ENCODE peak calls at places on chromosomes 7 and 10, in ten cellular contexts. One of them, this sample, is unnamed.

GRCh38 chr10:80133221-80133620 is 691 bp downstream of the PLAC9 start:
- DNase-seq in tibial nerve: no peak
- DNase-seq in psoas muscle: peak; percentile 80
- DNase-seq in heart right ventricle: peak; percentile 50
- DNase-seq in MM.1S: no peak
- DNase-seq in pancreas: no peak
- DNase-seq in CD4-positive, alpha-beta memory T cell: no peak
- DNase-seq in cardiac muscle cell: peak; percentile 50
- DNase-seq in CD8-positive, alpha-beta memory T cell: no peak
- DNase-seq in ovary: no peak
- DNase-seq in this sample: no peak

GRCh38 chr7:129969881-129970446 is 17.2 kb upstream of the UBE2H start:
- DNase-seq in tibial nerve: no peak
- DNase-seq in psoas muscle: no peak
- DNase-seq in heart right ventricle: no peak
- DNase-seq in MM.1S: no peak
- DNase-seq in pancreas: no peak
- DNase-seq in CD4-positive, alpha-beta memory T cell: no peak
- DNase-seq in cardiac muscle cell: peak; percentile 81
- DNase-seq in CD8-positive, alpha-beta memory T cell: no peak
- DNase-seq in ovary: no peak
- DNase-seq in this sample: no peak

GRCh38 chr7:100887186-100887954 is 2.1 kb downstream of the UFSP1 start:
- DNase-seq in tibial nerve: no peak
- DNase-seq in psoas muscle: no peak
- DNase-seq in heart right ventricle: no peak
- DNase-seq in MM.1S: no peak
- DNase-seq in pancreas: no peak
- DNase-seq in CD4-positive, alpha-beta memory T cell: peak; percentile 73
- DNase-seq in cardiac muscle cell: no peak
- DNase-seq in CD8-positive, alpha-beta memory T cell: peak; percentile 59
- DNase-seq in ovary: no peak
- DNase-seq in this sample: no peak

GRCh38 chr10:71625445-71626175 is 94.0 kb downstream of the C10orf105 start:
- DNase-seq in tibial nerve: no peak
- DNase-seq in psoas muscle: no peak
- DNase-seq in heart right ventricle: no peak
- DNase-seq in MM.1S: no peak
- DNase-seq in pancreas: no peak
- DNase-seq in CD4-positive, alpha-beta memory T cell: no peak
- DNase-seq in cardiac muscle cell: no peak
- DNase-seq in CD8-positive, alpha-beta memory T cell: no peak
- DNase-seq in ovary: no peak
- DNase-seq in this sample: no peak

GRCh38 chr10:70672165-70672992 is at the start of gene ADAMTS14:
- DNase-seq in tibial nerve: no peak
- DNase-seq in psoas muscle: peak; percentile 61
- DNase-seq in heart right ventricle: no peak
- DNase-seq in MM.1S: peak; percentile 50
- DNase-seq in pancreas: no peak
- DNase-seq in CD4-positive, alpha-beta memory T cell: no peak
- DNase-seq in cardiac muscle cell: peak; percentile 34
- DNase-seq in CD8-positive, alpha-beta memory T cell: peak; percentile 4
- DNase-seq in ovary: peak; percentile 35
- DNase-seq in this sample: no peak

GRCh38 chr7:72546586-72546985 is 134.4 kb upstream of the CALN1 start:
- DNase-seq in tibial nerve: no peak
- DNase-seq in psoas muscle: no peak
- DNase-seq in heart right ventricle: no peak
- DNase-seq in MM.1S: no peak
- DNase-seq in pancreas: no peak
- DNase-seq in CD4-positive, alpha-beta memory T cell: no peak
- DNase-seq in cardiac muscle cell: no peak
- DNase-seq in CD8-positive, alpha-beta memory T cell: no peak
- DNase-seq in ovary: no peak
- DNase-seq in this sample: no peak

GRCh38 chr10:78065616-78066410 is 32.1 kb downstream of the RPS24 start:
- DNase-seq in tibial nerve: no peak
- DNase-seq in psoas muscle: no peak
- DNase-seq in heart right ventricle: no peak
- DNase-seq in MM.1S: no peak
- DNase-seq in pancreas: no peak
- DNase-seq in CD4-positive, alpha-beta memory T cell: no peak
- DNase-seq in cardiac muscle cell: no peak
- DNase-seq in CD8-positive, alpha-beta memory T cell: no peak
- DNase-seq in ovary: no peak
- DNase-seq in this sample: no peak

GRCh38 chr10:27541728-27542285 is 37.7 kb downstream of the RAB18 start:
- DNase-seq in tibial nerve: no peak
- DNase-seq in psoas muscle: no peak
- DNase-seq in heart right ventricle: no peak
- DNase-seq in MM.1S: no peak
- DNase-seq in pancreas: no peak
- DNase-seq in CD4-positive, alpha-beta memory T cell: peak; percentile 49
- DNase-seq in cardiac muscle cell: no peak
- DNase-seq in CD8-positive, alpha-beta memory T cell: peak; percentile 57
- DNase-seq in ovary: no peak
- DNase-seq in this sample: no peak

GRCh38 chr10:68231106-68231901 is 609 bp downstream of the ATOH7 start:
- DNase-seq in tibial nerve: peak; percentile 11
- DNase-seq in psoas muscle: peak; percentile 75
- DNase-seq in heart right ventricle: peak; percentile 43
- DNase-seq in MM.1S: peak; percentile 80
- DNase-seq in pancreas: peak; percentile 52
- DNase-seq in CD4-positive, alpha-beta memory T cell: peak; percentile 12
- DNase-seq in cardiac muscle cell: peak; percentile 79
- DNase-seq in CD8-positive, alpha-beta memory T cell: peak; percentile 2
- DNase-seq in ovary: peak; percentile 79
- DNase-seq in this sample: peak; percentile 69

GRCh38 chr10:49139866-49140195 is 6.0 kb upstream of the FAM170B start:
- DNase-seq in tibial nerve: no peak
- DNase-seq in psoas muscle: no peak
- DNase-seq in heart right ventricle: peak; percentile 0
- DNase-seq in MM.1S: no peak
- DNase-seq in pancreas: no peak
- DNase-seq in CD4-positive, alpha-beta memory T cell: no peak
- DNase-seq in cardiac muscle cell: peak; percentile 53
- DNase-seq in CD8-positive, alpha-beta memory T cell: no peak
- DNase-seq in ovary: peak; percentile 36
- DNase-seq in this sample: no peak

GRCh38 chr10:18261063-18261462 is 120.8 kb downstream of the CACNB2 start:
- DNase-seq in tibial nerve: no peak
- DNase-seq in psoas muscle: no peak
- DNase-seq in heart right ventricle: peak; percentile 23
- DNase-seq in MM.1S: no peak
- DNase-seq in pancreas: no peak
- DNase-seq in CD4-positive, alpha-beta memory T cell: no peak
- DNase-seq in cardiac muscle cell: no peak
- DNase-seq in CD8-positive, alpha-beta memory T cell: no peak
- DNase-seq in ovary: no peak
- DNase-seq in this sample: no peak

GRCh38 chr10:85444868-85445267 is 921.7 kb downstream of the GRID1 start:
- DNase-seq in tibial nerve: no peak
- DNase-seq in psoas muscle: no peak
- DNase-seq in heart right ventricle: no peak
- DNase-seq in MM.1S: no peak
- DNase-seq in pancreas: no peak
- DNase-seq in CD4-positive, alpha-beta memory T cell: no peak
- DNase-seq in cardiac muscle cell: no peak
- DNase-seq in CD8-positive, alpha-beta memory T cell: no peak
- DNase-seq in ovary: no peak
- DNase-seq in this sample: no peak

DNA sequence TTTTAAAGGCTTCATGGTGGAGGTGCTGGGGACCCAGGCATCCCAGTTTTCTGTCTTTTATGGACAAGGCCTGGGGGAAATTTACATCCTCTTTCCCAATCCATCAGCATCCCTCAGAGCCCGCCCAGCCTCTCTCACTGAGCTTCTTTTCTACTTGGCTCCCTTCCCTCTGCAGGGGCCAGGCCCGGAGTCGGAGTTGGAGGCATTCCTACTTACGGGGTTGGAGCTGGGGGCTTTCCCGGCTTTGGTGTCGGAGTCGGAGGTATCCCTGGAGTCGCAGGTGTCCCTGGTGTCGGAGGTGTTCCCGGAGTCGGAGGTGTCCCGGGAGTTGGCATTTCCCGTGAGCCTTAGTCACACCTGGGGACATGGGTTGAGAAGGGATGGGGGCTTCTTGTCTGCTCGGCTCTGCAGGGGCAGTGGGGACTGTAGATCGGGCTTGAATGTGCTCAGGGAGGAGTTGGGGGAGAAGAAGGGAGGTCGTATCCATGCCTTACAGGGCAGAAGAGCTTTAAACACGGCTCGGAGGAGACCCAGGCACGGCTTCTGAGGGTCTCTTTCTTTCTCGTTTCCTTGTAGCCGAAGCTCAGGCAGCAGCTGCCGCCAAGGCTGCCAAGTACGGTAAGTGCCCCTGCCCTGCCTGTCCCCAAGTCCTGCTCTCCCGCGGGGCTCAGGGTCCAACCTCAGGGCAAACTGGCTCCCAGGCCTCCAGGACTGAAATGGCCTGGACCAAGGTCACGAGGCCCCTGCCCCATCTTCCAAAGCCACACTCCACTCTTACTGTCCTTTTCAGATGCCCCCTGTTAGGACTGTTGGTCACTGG is 27.3 kb upstream of the LIMK1 start:
- DNase-seq in tibial nerve: no peak
- DNase-seq in psoas muscle: peak; percentile 45
- DNase-seq in heart right ventricle: no peak
- DNase-seq in MM.1S: no peak
- DNase-seq in pancreas: no peak
- DNase-seq in CD4-positive, alpha-beta memory T cell: no peak
- DNase-seq in cardiac muscle cell: no peak
- DNase-seq in CD8-positive, alpha-beta memory T cell: no peak
- DNase-seq in ovary: no peak
- DNase-seq in this sample: no peak
- H3K4me1 ChIP-seq in tibial nerve: no peaks in the 10 kb centered on the region
- H3K4me1 ChIP-seq in psoas muscle: peaks cover 13% of the 10 kb centered on the region
- H3K4me1 ChIP-seq in heart right ventricle: no peaks in the 10 kb centered on the region
- H3K4me1 ChIP-seq in MM.1S: no peaks in the 10 kb centered on the region
- H3K4me1 ChIP-seq in pancreas: peaks cover 22% of the 10 kb centered on the region
- H3K4me1 ChIP-seq in CD4-positive, alpha-beta memory T cell: no peaks in the 10 kb centered on the region
- H3K4me1 ChIP-seq in cardiac muscle cell: no peaks in the 10 kb centered on the region
- H3K4me1 ChIP-seq in CD8-positive, alpha-beta memory T cell: no peaks in the 10 kb centered on the region
- H3K4me1 ChIP-seq in ovary: no peaks in the 10 kb centered on the region
- H3K4me1 ChIP-seq in this sample: peaks cover 35% of the 10 kb centered on the region

GRCh38 chr10:99984635-99985034 is 25.1 kb downstream of the DNMBP start:
- DNase-seq in tibial nerve: no peak
- DNase-seq in psoas muscle: no peak
- DNase-seq in heart right ventricle: no peak
- DNase-seq in MM.1S: no peak
- DNase-seq in pancreas: no peak
- DNase-seq in CD4-positive, alpha-beta memory T cell: no peak
- DNase-seq in cardiac muscle cell: no peak
- DNase-seq in CD8-positive, alpha-beta memory T cell: no peak
- DNase-seq in ovary: no peak
- DNase-seq in this sample: no peak
- H3K4me1 ChIP-seq in tibial nerve: peaks cover 15% of the 10 kb centered on the region
- H3K4me1 ChIP-seq in psoas muscle: peaks cover 46% of the 10 kb centered on the region
- H3K4me1 ChIP-seq in heart right ventricle: peaks cover 24% of the 10 kb centered on the region
- H3K4me1 ChIP-seq in MM.1S: no peaks in the 10 kb centered on the region
- H3K4me1 ChIP-seq in pancreas: peaks cover 6% of the 10 kb centered on the region
- H3K4me1 ChIP-seq in CD4-positive, alpha-beta memory T cell: no peaks in the 10 kb centered on the region
- H3K4me1 ChIP-seq in cardiac muscle cell: peaks cover 12% of the 10 kb centered on the region
- H3K4me1 ChIP-seq in CD8-positive, alpha-beta memory T cell: no peaks in the 10 kb centered on the region
- H3K4me1 ChIP-seq in ovary: peaks cover 21% of the 10 kb centered on the region
- H3K4me1 ChIP-seq in this sample: peaks cover 38% of the 10 kb centered on the region

GRCh38 chr10:22682237-22683192 is 31.9 kb downstream of the PIP4K2A start:
- DNase-seq in tibial nerve: no peak
- DNase-seq in psoas muscle: no peak
- DNase-seq in heart right ventricle: no peak
- DNase-seq in MM.1S: peak; percentile 83
- DNase-seq in pancreas: no peak
- DNase-seq in CD4-positive, alpha-beta memory T cell: peak; percentile 81
- DNase-seq in cardiac muscle cell: peak; percentile 72
- DNase-seq in CD8-positive, alpha-beta memory T cell: peak; percentile 82
- DNase-seq in ovary: no peak
- DNase-seq in this sample: no peak
- H3K4me1 ChIP-seq in tibial nerve: peaks cover 43% of the 10 kb centered on the region
- H3K4me1 ChIP-seq in psoas muscle: no peaks in the 10 kb centered on the region
- H3K4me1 ChIP-seq in heart right ventricle: peaks cover 5% of the 10 kb centered on the region
- H3K4me1 ChIP-seq in MM.1S: peaks cover 41% of the 10 kb centered on the region
- H3K4me1 ChIP-seq in pancreas: peaks cover 15% of the 10 kb centered on the region
- H3K4me1 ChIP-seq in CD4-positive, alpha-beta memory T cell: peaks cover 100% of the 10 kb centered on the region
- H3K4me1 ChIP-seq in cardiac muscle cell: peaks cover 17% of the 10 kb centered on the region
- H3K4me1 ChIP-seq in CD8-positive, alpha-beta memory T cell: peaks cover 97% of the 10 kb centered on the region
- H3K4me1 ChIP-seq in ovary: peaks cover 6% of the 10 kb centered on the region
- H3K4me1 ChIP-seq in this sample: peaks cover 24% of the 10 kb centered on the region

GRCh38 chr10:62084434-62084833 is 182.9 kb downstream of the ARID5B start:
- DNase-seq in tibial nerve: no peak
- DNase-seq in psoas muscle: no peak
- DNase-seq in heart right ventricle: no peak
- DNase-seq in MM.1S: no peak
- DNase-seq in pancreas: no peak
- DNase-seq in CD4-positive, alpha-beta memory T cell: no peak
- DNase-seq in cardiac muscle cell: peak; percentile 53
- DNase-seq in CD8-positive, alpha-beta memory T cell: no peak
- DNase-seq in ovary: no peak
- DNase-seq in this sample: no peak
- H3K4me1 ChIP-seq in tibial nerve: peaks cover 48% of the 10 kb centered on the region
- H3K4me1 ChIP-seq in psoas muscle: peaks cover 55% of the 10 kb centered on the region
- H3K4me1 ChIP-seq in heart right ventricle: peaks cover 49% of the 10 kb centered on the region
- H3K4me1 ChIP-seq in MM.1S: peaks cover 12% of the 10 kb centered on the region
- H3K4me1 ChIP-seq in pancreas: peaks cover 13% of the 10 kb centered on the region
- H3K4me1 ChIP-seq in CD4-positive, alpha-beta memory T cell: peaks cover 79% of the 10 kb centered on the region
- H3K4me1 ChIP-seq in cardiac muscle cell: peaks cover 21% of the 10 kb centered on the region
- H3K4me1 ChIP-seq in CD8-positive, alpha-beta memory T cell: peaks cover 41% of the 10 kb centered on the region
- H3K4me1 ChIP-seq in ovary: peaks cover 15% of the 10 kb centered on the region
- H3K4me1 ChIP-seq in this sample: peaks cover 57% of the 10 kb centered on the region

GRCh38 chr7:5631752-5632151 is 149.7 kb downstream of the RNF216 start:
- DNase-seq in tibial nerve: no peak
- DNase-seq in psoas muscle: no peak
- DNase-seq in heart right ventricle: no peak
- DNase-seq in MM.1S: no peak
- DNase-seq in pancreas: no peak
- DNase-seq in CD4-positive, alpha-beta memory T cell: no peak
- DNase-seq in cardiac muscle cell: no peak
- DNase-seq in CD8-positive, alpha-beta memory T cell: no peak
- DNase-seq in ovary: no peak
- DNase-seq in this sample: no peak
- H3K4me1 ChIP-seq in tibial nerve: peaks cover 68% of the 10 kb centered on the region
- H3K4me1 ChIP-seq in psoas muscle: peaks cover 38% of the 10 kb centered on the region
- H3K4me1 ChIP-seq in heart right ventricle: peaks cover 45% of the 10 kb centered on the region
- H3K4me1 ChIP-seq in MM.1S: no peaks in the 10 kb centered on the region
- H3K4me1 ChIP-seq in pancreas: peaks cover 17% of the 10 kb centered on the region
- H3K4me1 ChIP-seq in CD4-positive, alpha-beta memory T cell: peaks cover 31% of the 10 kb centered on the region
- H3K4me1 ChIP-seq in cardiac muscle cell: peaks cover 26% of the 10 kb centered on the region
- H3K4me1 ChIP-seq in CD8-positive, alpha-beta memory T cell: peaks cover 24% of the 10 kb centered on the region
- H3K4me1 ChIP-seq in ovary: peaks cover 23% of the 10 kb centered on the region
- H3K4me1 ChIP-seq in this sample: peaks cover 37% of the 10 kb centered on the region

DNA sequence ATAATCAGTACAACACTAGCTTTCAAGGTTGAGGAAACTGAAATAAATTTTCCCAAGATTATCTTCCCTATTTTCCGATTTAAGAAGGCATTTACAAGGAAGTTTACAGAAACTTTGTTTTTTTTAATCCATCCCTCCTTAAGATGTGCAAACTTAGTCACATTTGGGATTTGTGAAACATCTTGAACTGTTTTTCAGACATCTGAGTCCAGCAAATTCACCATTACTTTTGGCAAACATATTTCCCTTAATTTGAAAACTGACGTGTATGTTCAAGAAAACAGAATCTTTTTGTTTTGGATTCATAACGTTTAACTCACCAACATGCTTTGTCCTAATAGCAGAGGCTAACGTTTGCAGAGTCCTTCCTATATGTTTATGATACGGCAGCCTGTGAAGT is 19.5 kb downstream of the GLI3 start:
- DNase-seq in tibial nerve: no peak
- DNase-seq in psoas muscle: no peak
- DNase-seq in heart right ventricle: no peak
- DNase-seq in MM.1S: no peak
- DNase-seq in pancreas: no peak
- DNase-seq in CD4-positive, alpha-beta memory T cell: no peak
- DNase-seq in cardiac muscle cell: no peak
- DNase-seq in CD8-positive, alpha-beta memory T cell: no peak
- DNase-seq in ovary: no peak
- DNase-seq in this sample: no peak
- H3K4me1 ChIP-seq in tibial nerve: no peaks in the 10 kb centered on the region
- H3K4me1 ChIP-seq in psoas muscle: no peaks in the 10 kb centered on the region
- H3K4me1 ChIP-seq in heart right ventricle: no peaks in the 10 kb centered on the region
- H3K4me1 ChIP-seq in MM.1S: no peaks in the 10 kb centered on the region
- H3K4me1 ChIP-seq in pancreas: no peaks in the 10 kb centered on the region
- H3K4me1 ChIP-seq in CD4-positive, alpha-beta memory T cell: no peaks in the 10 kb centered on the region
- H3K4me1 ChIP-seq in cardiac muscle cell: peaks cover 21% of the 10 kb centered on the region
- H3K4me1 ChIP-seq in CD8-positive, alpha-beta memory T cell: no peaks in the 10 kb centered on the region
- H3K4me1 ChIP-seq in ovary: peaks cover 15% of the 10 kb centered on the region
- H3K4me1 ChIP-seq in this sample: peaks cover 6% of the 10 kb centered on the region